ENCODE peak calls at places on chromosome 11, in seven cellular contexts. One of them, this sample, is unnamed.

GRCh38 chr11:130831506-130832385 is 84.5 kb downstream of the SNX19 start:
- DNase-seq in K562: no peak
- DNase-seq in Panc1: no peak
- DNase-seq in GM23338: peak; percentile 43
- DNase-seq in HepG2: no peak
- DNase-seq in sigmoid colon: no peak
- DNase-seq in HCT116: no peak
- DNase-seq in this sample: no peak

GRCh38 chr11:19938866-19939265 is 221.4 kb downstream of the DBX1 start:
- DNase-seq in HepG2: no peak
- DNase-seq in sigmoid colon: no peak
- DNase-seq in GM23338: no peak
- DNase-seq in Panc1: no peak
- DNase-seq in HCT116: no peak
- DNase-seq in K562: no peak
- DNase-seq in this sample: no peak

GRCh38 chr11:44726278-44727113 is at the start of gene TSPAN18:
- DNase-seq in K562: peak; percentile 69
- DNase-seq in HCT116: no peak
- DNase-seq in Panc1: no peak
- DNase-seq in GM23338: peak; percentile 78
- DNase-seq in HepG2: no peak
- DNase-seq in sigmoid colon: peak; percentile 68
- DNase-seq in this sample: no peak

GRCh38 chr11:6631356-6631890 is 12.2 kb upstream of the TPP1 start:
- DNase-seq in HCT116: no peak
- DNase-seq in K562: no peak
- DNase-seq in Panc1: no peak
- DNase-seq in GM23338: no peak
- DNase-seq in sigmoid colon: no peak
- DNase-seq in HepG2: no peak
- DNase-seq in this sample: no peak

GRCh38 chr11:130097285-130097684 is 27.6 kb downstream of the APLP2 start:
- DNase-seq in sigmoid colon: no peak
- DNase-seq in Panc1: no peak
- DNase-seq in HepG2: no peak
- DNase-seq in K562: no peak
- DNase-seq in GM23338: no peak
- DNase-seq in HCT116: no peak
- DNase-seq in this sample: no peak

GRCh38 chr11:104609297-104609696 is 289.0 kb downstream of the CASP12 start:
- DNase-seq in GM23338: peak; percentile 85
- DNase-seq in HepG2: peak; percentile 24
- DNase-seq in sigmoid colon: no peak
- DNase-seq in Panc1: no peak
- DNase-seq in HCT116: peak; percentile 28
- DNase-seq in K562: no peak
- DNase-seq in this sample: peak; percentile 9

GRCh38 chr11:74680035-74680671 is 51.1 kb downstream of the CHRDL2 start:
- DNase-seq in GM23338: no peak
- DNase-seq in Panc1: no peak
- DNase-seq in K562: no peak
- DNase-seq in sigmoid colon: no peak
- DNase-seq in HCT116: no peak
- DNase-seq in HepG2: no peak
- DNase-seq in this sample: no peak

GRCh38 chr11:70796601-70797000 is 398.3 kb downstream of the CTTN start:
- DNase-seq in HCT116: peak; percentile 18
- DNase-seq in Panc1: no peak
- DNase-seq in K562: peak; percentile 34
- DNase-seq in HepG2: no peak
- DNase-seq in GM23338: peak; percentile 66
- DNase-seq in sigmoid colon: no peak
- DNase-seq in this sample: no peak

GRCh38 chr11:129300099-129300498 is 75.5 kb upstream of the BARX2 start:
- DNase-seq in K562: no peak
- DNase-seq in HepG2: no peak
- DNase-seq in GM23338: no peak
- DNase-seq in Panc1: no peak
- DNase-seq in HCT116: no peak
- DNase-seq in sigmoid colon: no peak
- DNase-seq in this sample: no peak

GRCh38 chr11:64040684-64041267 is 5.0 kb downstream of the FLRT1 start:
- DNase-seq in HCT116: no peak
- DNase-seq in GM23338: peak; percentile 74
- DNase-seq in K562: peak; percentile 62
- DNase-seq in HepG2: peak; percentile 27
- DNase-seq in Panc1: no peak
- DNase-seq in sigmoid colon: no peak
- DNase-seq in this sample: no peak

GRCh38 chr11:121615506-121615905 is 162.7 kb upstream of the SORL1-AS1 start:
- DNase-seq in HepG2: no peak
- DNase-seq in sigmoid colon: no peak
- DNase-seq in HCT116: no peak
- DNase-seq in K562: no peak
- DNase-seq in Panc1: no peak
- DNase-seq in GM23338: no peak
- DNase-seq in this sample: no peak

GRCh38 chr11:46369458-46370152 is 11.9 kb upstream of the MDK start:
- DNase-seq in HepG2: peak; percentile 70
- DNase-seq in sigmoid colon: no peak
- DNase-seq in HCT116: peak; percentile 48
- DNase-seq in GM23338: peak; percentile 92
- DNase-seq in K562: peak; percentile 77
- DNase-seq in Panc1: no peak
- DNase-seq in this sample: peak; percentile 47

GRCh38 chr11:93393386-93393785 is 62.8 kb downstream of the DEUP1 start:
- DNase-seq in GM23338: no peak
- DNase-seq in HCT116: no peak
- DNase-seq in Panc1: no peak
- DNase-seq in K562: no peak
- DNase-seq in HepG2: no peak
- DNase-seq in sigmoid colon: no peak
- DNase-seq in this sample: no peak

GRCh38 chr11:15816270-15816871 is 540.0 kb downstream of the SOX6 start:
- DNase-seq in sigmoid colon: no peak
- DNase-seq in K562: no peak
- DNase-seq in HepG2: no peak
- DNase-seq in HCT116: no peak
- DNase-seq in GM23338: no peak
- DNase-seq in Panc1: no peak
- DNase-seq in this sample: peak; percentile 50

GRCh38 chr11:134542401-134543143 is 130.5 kb upstream of the B3GAT1 start:
- DNase-seq in HCT116: peak; percentile 23
- DNase-seq in GM23338: no peak
- DNase-seq in Panc1: no peak
- DNase-seq in K562: no peak
- DNase-seq in sigmoid colon: peak; percentile 53
- DNase-seq in HepG2: no peak
- DNase-seq in this sample: peak; percentile 62

GRCh38 chr11:35077709-35078695 is 61.0 kb upstream of the CD44 start:
- DNase-seq in HepG2: no peak
- DNase-seq in K562: no peak
- DNase-seq in HCT116: peak; percentile 42
- DNase-seq in Panc1: peak; percentile 71
- DNase-seq in GM23338: no peak
- DNase-seq in sigmoid colon: no peak
- DNase-seq in this sample: no peak

GRCh38 chr11:72338741-72339140 is 94.8 kb upstream of the PHOX2A start:
- DNase-seq in Panc1: no peak
- DNase-seq in HCT116: no peak
- DNase-seq in K562: no peak
- DNase-seq in sigmoid colon: no peak
- DNase-seq in GM23338: no peak
- DNase-seq in HepG2: no peak
- DNase-seq in this sample: no peak

GRCh38 chr11:77590194-77590591 is 440 bp downstream of the AQP11 start:
- DNase-seq in K562: no peak
- DNase-seq in HCT116: no peak
- DNase-seq in sigmoid colon: peak; percentile 73
- DNase-seq in GM23338: peak; percentile 76
- DNase-seq in Panc1: peak; percentile 25
- DNase-seq in HepG2: peak; percentile 67
- DNase-seq in this sample: peak; percentile 57

GRCh38 chr11:66849501-66850234 is 6.4 kb downstream of the RCE1 start:
- DNase-seq in GM23338: no peak
- DNase-seq in HepG2: no peak
- DNase-seq in K562: no peak
- DNase-seq in sigmoid colon: peak; percentile 54
- DNase-seq in HCT116: no peak
- DNase-seq in Panc1: no peak
- DNase-seq in this sample: no peak

GRCh38 chr11:119486016-119486415 is 63.0 kb upstream of the THY1 start:
- DNase-seq in GM23338: no peak
- DNase-seq in HepG2: no peak
- DNase-seq in Panc1: no peak
- DNase-seq in HCT116: no peak
- DNase-seq in K562: no peak
- DNase-seq in sigmoid colon: no peak
- DNase-seq in this sample: no peak

GRCh38 chr11:110527146-110527545 is 97.4 kb downstream of the FDX1 start:
- DNase-seq in sigmoid colon: no peak
- DNase-seq in GM23338: no peak
- DNase-seq in K562: no peak
- DNase-seq in Panc1: no peak
- DNase-seq in HepG2: no peak
- DNase-seq in HCT116: no peak
- DNase-seq in this sample: no peak

GRCh38 chr11:3138178-3139085 is 26.7 kb downstream of the OSBPL5 start:
- DNase-seq in GM23338: no peak
- DNase-seq in HCT116: no peak
- DNase-seq in HepG2: no peak
- DNase-seq in K562: peak; percentile 43
- DNase-seq in Panc1: no peak
- DNase-seq in sigmoid colon: peak; percentile 69
- DNase-seq in this sample: no peak

GRCh38 chr11:1727861-1728260 is 22.5 kb downstream of the IFITM10 start:
- DNase-seq in Panc1: no peak
- DNase-seq in HepG2: no peak
- DNase-seq in sigmoid colon: no peak
- DNase-seq in GM23338: no peak
- DNase-seq in K562: no peak
- DNase-seq in HCT116: no peak
- DNase-seq in this sample: no peak

GRCh38 chr11:23359297-23359696 is 499.0 kb upstream of the CCDC179 start:
- DNase-seq in K562: no peak
- DNase-seq in HepG2: peak; percentile 20
- DNase-seq in Panc1: no peak
- DNase-seq in HCT116: no peak
- DNase-seq in sigmoid colon: no peak
- DNase-seq in GM23338: no peak
- DNase-seq in this sample: peak; percentile 29

GRCh38 chr11:44380009-44380313 is 70.0 kb upstream of the ALX4 start:
- DNase-seq in sigmoid colon: no peak
- DNase-seq in HepG2: no peak
- DNase-seq in Panc1: no peak
- DNase-seq in GM23338: no peak
- DNase-seq in K562: no peak
- DNase-seq in HCT116: no peak
- DNase-seq in this sample: no peak

GRCh38 chr11:102751673-102752072 is 26.9 kb upstream of the MMP8 start:
- DNase-seq in HCT116: no peak
- DNase-seq in HepG2: no peak
- DNase-seq in sigmoid colon: no peak
- DNase-seq in GM23338: peak; percentile 43
- DNase-seq in K562: no peak
- DNase-seq in Panc1: no peak
- DNase-seq in this sample: no peak

DNA sequence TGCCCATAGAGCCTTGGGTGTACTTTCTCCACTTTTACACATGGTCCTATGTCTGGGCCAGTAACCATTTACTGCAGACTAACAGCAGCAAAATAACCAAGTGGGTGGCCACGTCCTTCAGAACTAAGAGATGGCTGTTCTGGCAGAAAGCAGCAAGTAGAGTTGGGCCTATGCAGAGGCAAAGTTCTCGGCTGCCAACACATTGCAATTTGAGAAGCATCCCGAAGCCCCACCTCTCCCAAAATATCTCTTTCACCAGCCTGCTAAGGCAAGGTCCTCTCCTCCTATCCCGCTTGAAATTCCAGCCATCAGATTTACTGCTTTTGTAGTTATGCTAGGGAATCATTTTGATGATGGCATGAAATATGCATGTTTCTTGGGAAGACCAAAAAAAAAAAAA is 118.5 kb upstream of the APOA1 start:
- DNase-seq in sigmoid colon: no peak
- DNase-seq in GM23338: peak; percentile 30
- DNase-seq in K562: no peak
- DNase-seq in HCT116: no peak
- DNase-seq in Panc1: no peak
- DNase-seq in HepG2: no peak
- DNase-seq in this sample: no peak
- H3K4me3 ChIP-seq in sigmoid colon: no peak overlapping the region
- H3K4me3 ChIP-seq in GM23338: no peak overlapping the region
- H3K4me3 ChIP-seq in K562: no peak overlapping the region
- H3K4me3 ChIP-seq in HCT116: no peak overlapping the region
- H3K4me3 ChIP-seq in Panc1: no peak overlapping the region
- H3K4me3 ChIP-seq in HepG2: no peak overlapping the region
- H3K4me3 ChIP-seq in this sample: no peak overlapping the region

GRCh38 chr11:96426356-96427103 is 36.7 kb downstream of the JRKL start:
- DNase-seq in K562: peak; percentile 43
- DNase-seq in HepG2: peak; percentile 27
- DNase-seq in GM23338: peak; percentile 71
- DNase-seq in HCT116: peak; percentile 19
- DNase-seq in sigmoid colon: no peak
- DNase-seq in Panc1: peak; percentile 30
- DNase-seq in this sample: no peak
- H3K4me1 ChIP-seq in K562: no peaks in the 10 kb centered on the region
- H3K4me1 ChIP-seq in HepG2: no peaks in the 10 kb centered on the region
- H3K4me1 ChIP-seq in GM23338: no peaks in the 10 kb centered on the region
- H3K4me1 ChIP-seq in HCT116: peaks cover 3% of the 10 kb centered on the region
- H3K4me1 ChIP-seq in sigmoid colon: no peaks in the 10 kb centered on the region
- H3K4me1 ChIP-seq in Panc1: peaks cover 3% of the 10 kb centered on the region
- H3K4me1 ChIP-seq in this sample: no peaks in the 10 kb centered on the region

GRCh38 chr11:124799384-124800225 is 601 bp downstream of the MSANTD2 start:
- DNase-seq in sigmoid colon: peak; percentile 72
- DNase-seq in GM23338: peak; percentile 65
- DNase-seq in HCT116: no peak
- DNase-seq in HepG2: no peak
- DNase-seq in K562: peak; percentile 53
- DNase-seq in Panc1: no peak
- DNase-seq in this sample: peak; percentile 41
- TF ChIP-seq POLR2AphosphoS5 in sigmoid colon: no peak
- TF ChIP-seq POLR2AphosphoS5 in GM23338: no peak
- TF ChIP-seq POLR2AphosphoS5 in HCT116: no peak
- TF ChIP-seq POLR2AphosphoS5 in HepG2: no peak
- TF ChIP-seq POLR2AphosphoS5 in K562: no peak
- TF ChIP-seq POLR2AphosphoS5 in Panc1: no peak
- TF ChIP-seq POLR2AphosphoS5 in this sample: no peak

DNA sequence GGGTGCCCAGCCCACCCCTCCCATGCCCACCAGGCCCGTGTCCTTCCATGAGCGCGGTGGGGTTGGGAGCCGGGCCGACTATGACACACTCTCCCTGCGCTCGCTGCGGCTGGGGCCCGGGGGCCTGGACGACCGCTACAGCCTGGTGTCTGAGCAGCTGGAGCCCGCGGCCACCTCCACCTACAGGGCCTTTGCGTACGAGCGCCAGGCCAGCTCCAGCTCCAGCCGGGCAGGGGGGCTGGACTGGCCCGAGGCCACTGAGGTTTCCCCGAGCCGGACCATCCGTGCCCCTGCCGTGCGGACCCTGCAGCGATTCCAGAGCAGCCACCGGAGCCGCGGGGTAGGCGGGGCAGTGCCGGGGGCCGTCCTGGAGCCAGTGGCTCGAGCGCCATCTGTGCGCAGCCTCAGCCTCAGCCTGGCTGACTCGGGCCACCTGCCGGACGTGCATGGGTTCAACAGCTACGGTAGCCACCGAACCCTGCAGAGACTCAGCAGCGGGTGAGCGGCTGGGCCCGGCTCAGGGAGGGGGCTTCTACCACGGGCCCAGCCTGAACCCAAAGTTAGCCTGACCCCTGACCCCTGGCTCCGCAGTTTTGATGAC is 3.0 kb downstream of the PKP3 start:
- DNase-seq in GM23338: no peak
- DNase-seq in K562: no peak
- DNase-seq in HepG2: peak; percentile 63
- DNase-seq in HCT116: no peak
- DNase-seq in sigmoid colon: peak; percentile 82
- DNase-seq in Panc1: no peak
- DNase-seq in this sample: peak; percentile 58
- H3K4me3 ChIP-seq in GM23338: no peak overlapping the region
- H3K4me3 ChIP-seq in K562: no peak overlapping the region
- H3K4me3 ChIP-seq in HepG2: peak overlapping the region; percentile 68
- H3K4me3 ChIP-seq in HCT116: no peak overlapping the region
- H3K4me3 ChIP-seq in sigmoid colon: peak overlapping the region; percentile 47
- H3K4me3 ChIP-seq in Panc1: peak overlapping the region; percentile 1
- H3K4me3 ChIP-seq in this sample: peak overlapping the region; percentile 25

This sample was measured in transverse colon.